ENCODE peak calls at places on chromosomes 7 and 10, in eight cellular contexts. L is AG10803, T is endothelial cell, B is foreskin fibroblast, W is cardiac muscle cell, N is NB4, P is ovary, U is body of pancreas. C is an unnamed sample.

GRCh38 chr10:99119258-99119748 is 116.3 kb downstream of the HPSE2 start:
- DNase-seq in L (no peak), T (no peak), B (no peak), W (no peak), N (no peak), P (no peak), U (no peak), C (no peak)

GRCh38 chr7:30771859-30772429 is 727 bp downstream of the MINDY4 start:
- DNase-seq in L (no peak), T (peak), B (no peak), W (no peak), N (peak), P (no peak), U (no peak), C (no peak)

GRCh38 chr10:118870467-118871243 is 115.9 kb upstream of the CACUL1 start:
- DNase-seq in L (peak), T (peak), B (peak), W (peak), N (peak), P (peak), U (peak), C (peak)

GRCh38 chr7:155983176-155983815 is 171.0 kb upstream of the SHH start:
- DNase-seq in L (no peak), T (no peak), B (no peak), W (no peak), N (no peak), P (no peak), U (no peak), C (no peak)

GRCh38 chr10:7485267-7485601 is 74.4 kb upstream of the SFMBT2 start:
- DNase-seq in L (no peak), T (no peak), B (no peak), W (no peak), N (no peak), P (no peak), U (no peak), C (no peak)

GRCh38 chr7:70432567-70433001 is 699.4 kb upstream of the GALNT17 start:
- DNase-seq in L (no peak), T (no peak), B (no peak), W (no peak), N (no peak), P (no peak), U (no peak), C (no peak)

GRCh38 chr10:124605001-124605370 is 139.2 kb downstream of the FAM53B start:
- DNase-seq in L (no peak), T (no peak), B (no peak), W (no peak), N (peak), P (no peak), U (no peak), C (no peak)

GRCh38 chr10:62278461-62278910 is 9.8 kb upstream of the RTKN2 start:
- DNase-seq in L (peak), T (no peak), B (no peak), W (peak), N (no peak), P (no peak), U (no peak), C (no peak)

GRCh38 chr7:151046603-151047573 is 1.4 kb upstream of the ASIC3 start:
- DNase-seq in L (peak), T (no peak), B (peak), W (peak), N (no peak), P (peak), U (no peak), C (no peak)

GRCh38 chr7:16668049-16668858 is 22.3 kb downstream of the BZW2 start:
- DNase-seq in L (peak), T (no peak), B (peak), W (peak), N (peak), P (peak), U (peak), C (peak)

GRCh38 chr7:123635551-123636359 is 19.9 kb upstream of the LMOD2 start:
- DNase-seq in L (peak), T (no peak), B (peak), W (peak), N (peak), P (no peak), U (no peak), C (no peak)

GRCh38 chr10:114022751-114023150 is 20.9 kb upstream of the ADRB1 start:
- DNase-seq in L (no peak), T (no peak), B (no peak), W (no peak), N (no peak), P (no peak), U (no peak), C (no peak)

GRCh38 chr10:114024876-114025609 is 18.6 kb upstream of the ADRB1 start:
- DNase-seq in L (peak), T (no peak), B (no peak), W (peak), N (peak), P (no peak), U (no peak), C (no peak)

GRCh38 chr10:114021135-114021534 is 22.5 kb upstream of the ADRB1 start:
- DNase-seq in L (no peak), T (no peak), B (no peak), W (no peak), N (no peak), P (no peak), U (no peak), C (no peak)

GRCh38 chr10:114023198-114023597 is 20.5 kb upstream of the ADRB1 start:
- DNase-seq in L (peak), T (no peak), B (no peak), W (peak), N (no peak), P (no peak), U (no peak), C (no peak)

DNA sequence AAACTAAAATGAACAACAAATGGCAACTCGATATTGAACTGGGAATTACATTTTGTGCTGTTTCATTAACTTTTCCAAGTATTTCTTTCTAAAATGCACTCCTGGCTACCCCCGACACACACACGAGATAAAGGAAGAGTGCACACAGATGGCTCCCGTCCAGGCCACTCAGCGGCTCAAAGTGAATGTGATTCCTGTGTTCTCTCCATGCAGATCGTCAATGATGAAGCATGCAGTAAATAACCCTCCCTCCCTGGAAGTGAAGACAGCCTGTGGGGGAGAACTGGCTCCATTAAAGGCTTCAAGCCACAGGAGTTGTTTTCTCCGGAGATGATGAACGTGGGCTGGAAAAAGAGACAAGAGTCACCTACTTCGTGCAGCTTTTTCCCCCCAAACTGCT is 21.4 kb upstream of the ADRB1 start:
- DNase-seq in L (peak), T (no peak), B (no peak), W (peak), N (no peak), P (peak), U (no peak), C (no peak)
- TF ChIP-seq CTCF in L (no peak), T (no peak), B (no peak), W (no peak), N (no peak), P (no peak), U (no peak), C (no peak)

GRCh38 chr7:117950601-117951278 is 77.5 kb upstream of the CTTNBP2 start:
- DNase-seq in L (no peak), T (no peak), B (no peak), W (no peak), N (no peak), P (no peak), U (no peak), C (no peak)

GRCh38 chr7:117951711-117952280 is 78.6 kb upstream of the CTTNBP2 start:
- DNase-seq in L (no peak), T (no peak), B (no peak), W (no peak), N (no peak), P (no peak), U (peak), C (no peak)

GRCh38 chr7:117946201-117946633 is 73.0 kb upstream of the CTTNBP2 start:
- DNase-seq in L (no peak), T (no peak), B (no peak), W (no peak), N (no peak), P (no peak), U (no peak), C (no peak)

GRCh38 chr7:117949232-117949631 is 76.0 kb upstream of the CTTNBP2 start:
- DNase-seq in L (no peak), T (no peak), B (no peak), W (no peak), N (no peak), P (no peak), U (no peak), C (no peak)

DNA sequence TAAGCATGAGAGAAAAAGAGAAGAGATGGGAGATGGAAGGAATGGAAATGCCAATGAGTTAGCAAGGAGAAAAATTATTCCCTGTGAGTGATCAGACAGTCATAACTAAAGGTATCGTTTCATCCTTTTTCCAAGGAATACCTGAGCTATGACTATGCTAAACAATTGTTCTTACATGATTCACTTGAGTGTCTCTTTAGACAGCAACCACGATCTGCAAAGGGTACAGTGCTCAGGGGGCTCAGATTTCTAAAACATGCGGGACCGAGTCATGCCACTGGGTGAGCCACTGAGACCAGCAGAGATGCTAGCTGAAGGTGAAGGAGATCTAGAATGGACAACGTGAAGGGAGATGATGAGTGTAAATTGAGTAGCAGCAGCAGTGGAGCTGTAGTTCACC is 78.0 kb upstream of the CTTNBP2 start:
- DNase-seq in L (no peak), T (no peak), B (no peak), W (no peak), N (no peak), P (no peak), U (no peak), C (no peak)
- TF ChIP-seq CTCF in L (no peak), T (no peak), B (no peak), W (no peak), N (no peak), P (no peak), U (no peak), C (no peak)

GRCh38 chr7:5450549-5451327 is 27.1 kb upstream of the TNRC18 start:
- DNase-seq in L (no peak), T (peak), B (peak), W (peak), N (peak), P (peak), U (peak), C (no peak)
- TF ChIP-seq CTCF in L (peak), T (peak), B (peak), W (peak), N (peak), P (peak), U (peak), C (peak)

DNA sequence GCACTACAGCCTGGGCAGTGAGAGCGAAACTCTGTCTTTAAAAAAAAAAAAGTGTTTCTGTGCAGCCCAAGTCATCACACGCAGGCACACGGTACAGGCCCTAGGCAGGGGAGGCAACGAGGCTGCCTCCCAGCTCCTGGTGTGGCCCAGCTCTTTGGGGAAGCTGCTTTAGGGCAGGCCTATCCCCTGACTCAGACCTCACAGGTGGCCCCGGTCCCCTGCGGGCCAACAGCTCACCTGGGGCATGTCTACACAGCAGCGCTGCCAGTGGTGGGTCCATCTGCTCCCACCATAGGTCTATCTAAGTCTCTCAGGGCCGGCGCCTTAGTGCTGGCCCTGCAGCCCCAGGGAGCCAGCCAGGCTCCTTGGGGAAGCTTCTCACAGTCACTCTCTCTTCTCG is 31.4 kb downstream of the ZAN start:
- DNase-seq in L (no peak), T (no peak), B (no peak), W (no peak), N (no peak), P (no peak), U (no peak), C (no peak)
- TF ChIP-seq CTCF in L (no peak), T (no peak), B (no peak), W (no peak), N (no peak), P (no peak), U (no peak), C (no peak)

DNA sequence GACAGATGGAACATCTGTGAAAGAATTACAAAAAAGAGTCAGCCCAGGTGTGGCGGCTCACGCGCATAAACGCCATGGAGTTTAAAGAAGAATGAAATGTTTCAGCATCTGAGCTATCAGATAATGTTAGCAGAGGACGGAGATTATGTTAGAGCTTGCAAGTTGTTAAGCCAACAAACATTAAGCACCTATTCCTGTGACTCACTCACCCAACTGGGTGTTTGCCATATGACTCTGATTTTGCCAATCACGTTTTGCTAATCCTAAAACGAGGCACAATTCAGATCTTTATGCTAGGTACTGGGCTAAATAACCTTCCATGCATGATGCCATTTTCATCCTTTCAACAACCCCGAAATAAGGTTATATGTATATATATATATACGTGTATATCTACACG is 29.0 kb upstream of the CCNY start:
- DNase-seq in L (peak), T (no peak), B (no peak), W (peak), N (no peak), P (no peak), U (no peak), C (no peak)
- TF ChIP-seq CTCF in L (no peak), T (no peak), B (no peak), W (no peak), N (no peak), P (no peak), U (no peak), C (no peak)

GRCh38 chr10:48606530-48607355 is 1.9 kb upstream of the ARHGAP22 start:
- DNase-seq in L (peak), T (no peak), B (peak), W (peak), N (peak), P (no peak), U (peak), C (no peak)

GRCh38 chr10:48608926-48609325 is 4.1 kb upstream of the ARHGAP22 start:
- DNase-seq in L (peak), T (no peak), B (peak), W (no peak), N (no peak), P (no peak), U (no peak), C (no peak)

GRCh38 chr10:48609441-48609840 is 4.6 kb upstream of the ARHGAP22 start:
- DNase-seq in L (no peak), T (no peak), B (no peak), W (no peak), N (no peak), P (no peak), U (no peak), C (no peak)

GRCh38 chr10:48607356-48608278 is 2.7 kb upstream of the ARHGAP22 start:
- DNase-seq in L (peak), T (no peak), B (peak), W (no peak), N (peak), P (no peak), U (no peak), C (no peak)

GRCh38 chr10:48608279-48608681 is 3.4 kb upstream of the ARHGAP22 start:
- DNase-seq in L (peak), T (peak), B (peak), W (peak), N (peak), P (no peak), U (peak), C (no peak)
- TF ChIP-seq CTCF in L (peak), T (peak), B (peak), W (peak), N (peak), P (no peak), U (peak), C (no peak)

DNA sequence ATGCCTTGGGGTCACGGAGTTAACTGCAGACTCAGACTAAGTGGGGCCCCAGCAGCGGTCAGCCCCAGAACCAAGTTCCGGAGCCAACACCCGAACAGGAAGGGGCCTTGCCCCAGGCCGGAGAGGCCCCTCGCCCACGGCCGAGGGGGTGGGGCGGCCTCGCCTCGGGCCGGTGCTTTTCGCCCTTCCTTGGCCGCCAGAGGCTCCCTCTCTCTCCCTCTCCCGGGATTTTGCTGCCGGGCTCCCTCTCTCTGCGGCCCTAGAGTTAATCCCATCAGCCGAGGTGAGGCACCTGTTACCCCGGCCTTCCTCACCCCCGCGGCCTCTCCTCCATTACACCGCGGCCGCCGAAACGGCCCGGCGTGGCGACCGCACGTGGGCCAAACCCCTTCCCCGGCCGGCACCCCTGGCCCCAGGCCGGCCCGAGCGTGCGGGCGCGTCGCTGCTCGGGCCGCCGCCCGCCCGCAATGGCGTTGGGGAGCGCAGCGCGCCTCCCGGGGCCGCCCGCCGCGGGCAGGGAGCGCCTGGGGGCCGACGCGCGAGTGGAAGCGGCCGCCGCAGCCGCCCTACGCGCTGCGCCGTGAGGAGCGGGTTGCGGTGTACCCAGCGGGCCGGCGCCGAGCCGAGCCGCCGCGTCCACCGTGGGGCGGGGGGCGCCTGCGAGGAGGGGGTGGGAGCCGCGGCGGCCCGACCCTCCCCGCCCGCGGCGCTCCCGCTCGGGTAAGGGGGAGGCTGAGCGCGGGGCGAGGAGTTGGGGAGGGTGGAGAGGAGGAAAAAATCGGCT is at the start of gene PPP1R9A:
- DNase-seq in L (no peak), T (peak), B (peak), W (peak), N (no peak), P (peak), U (peak), C (no peak)
- TF ChIP-seq CTCF in L (no peak), T (no peak), B (peak), W (peak), N (no peak), P (no peak), U (peak), C (no peak)

C was measured in omental fat pad.